ENCODE peak calls at places on chromosomes 1 and 21, in eight cellular contexts. One of them, this sample, is unnamed.

GRCh38 chr1:23585321-23586022 is 26.2 kb upstream of the ID3 start:
- DNase-seq in colonic mucosa: no peak
- DNase-seq in RWPE2: peak
- DNase-seq in MM.1S: no peak
- DNase-seq in body of pancreas: peak
- DNase-seq in GM12878: no peak
- DNase-seq in neural progenitor cell: no peak
- DNase-seq in endothelial cell: no peak
- DNase-seq in this sample: no peak

GRCh38 chr1:80054129-80054528 is 1047.6 kb upstream of the ADGRL4 start:
- DNase-seq in colonic mucosa: peak
- DNase-seq in RWPE2: peak
- DNase-seq in MM.1S: no peak
- DNase-seq in body of pancreas: no peak
- DNase-seq in GM12878: no peak
- DNase-seq in neural progenitor cell: no peak
- DNase-seq in endothelial cell: no peak
- DNase-seq in this sample: no peak

GRCh38 chr1:168079761-168080160 is 57.0 kb downstream of the GPR161 start:
- DNase-seq in colonic mucosa: no peak
- DNase-seq in RWPE2: no peak
- DNase-seq in MM.1S: no peak
- DNase-seq in body of pancreas: no peak
- DNase-seq in GM12878: no peak
- DNase-seq in neural progenitor cell: no peak
- DNase-seq in endothelial cell: no peak
- DNase-seq in this sample: no peak

GRCh38 chr1:208159542-208160258 is 84.5 kb downstream of the PLXNA2 start:
- DNase-seq in colonic mucosa: no peak
- DNase-seq in RWPE2: no peak
- DNase-seq in MM.1S: no peak
- DNase-seq in body of pancreas: no peak
- DNase-seq in GM12878: no peak
- DNase-seq in neural progenitor cell: no peak
- DNase-seq in endothelial cell: no peak
- DNase-seq in this sample: no peak

GRCh38 chr1:70459502-70460225 is 48.6 kb downstream of the CTH start:
- DNase-seq in colonic mucosa: no peak
- DNase-seq in RWPE2: no peak
- DNase-seq in MM.1S: no peak
- DNase-seq in body of pancreas: no peak
- DNase-seq in GM12878: no peak
- DNase-seq in neural progenitor cell: no peak
- DNase-seq in endothelial cell: no peak
- DNase-seq in this sample: no peak

GRCh38 chr1:3903141-3904005 is 3.3 kb upstream of the C1orf174 start:
- DNase-seq in colonic mucosa: peak
- DNase-seq in RWPE2: peak
- DNase-seq in MM.1S: no peak
- DNase-seq in body of pancreas: peak
- DNase-seq in GM12878: no peak
- DNase-seq in neural progenitor cell: no peak
- DNase-seq in endothelial cell: no peak
- DNase-seq in this sample: no peak

GRCh38 chr21:46624050-46624449 is 11.4 kb upstream of the PRMT2 start:
- DNase-seq in colonic mucosa: no peak
- DNase-seq in RWPE2: no peak
- DNase-seq in MM.1S: no peak
- DNase-seq in body of pancreas: no peak
- DNase-seq in GM12878: no peak
- DNase-seq in neural progenitor cell: no peak
- DNase-seq in endothelial cell: no peak
- DNase-seq in this sample: no peak

GRCh38 chr1:43451157-43451591 is 2.6 kb downstream of the HYI start:
- DNase-seq in colonic mucosa: no peak
- DNase-seq in RWPE2: no peak
- DNase-seq in MM.1S: no peak
- DNase-seq in body of pancreas: no peak
- DNase-seq in GM12878: no peak
- DNase-seq in neural progenitor cell: no peak
- DNase-seq in endothelial cell: no peak
- DNase-seq in this sample: no peak

GRCh38 chr1:204623894-204624361 is 61.6 kb downstream of the LRRN2 start:
- DNase-seq in colonic mucosa: no peak
- DNase-seq in RWPE2: no peak
- DNase-seq in MM.1S: peak
- DNase-seq in body of pancreas: no peak
- DNase-seq in GM12878: no peak
- DNase-seq in neural progenitor cell: peak
- DNase-seq in endothelial cell: peak
- DNase-seq in this sample: peak

GRCh38 chr1:31932491-31933316 is 5.5 kb downstream of the PTP4A2 start:
- DNase-seq in colonic mucosa: no peak
- DNase-seq in RWPE2: no peak
- DNase-seq in MM.1S: no peak
- DNase-seq in body of pancreas: no peak
- DNase-seq in GM12878: no peak
- DNase-seq in neural progenitor cell: peak
- DNase-seq in endothelial cell: no peak
- DNase-seq in this sample: no peak

GRCh38 chr21:45534591-45535331 is 7.5 kb downstream of the SLC19A1 start:
- DNase-seq in colonic mucosa: peak
- DNase-seq in RWPE2: peak
- DNase-seq in MM.1S: no peak
- DNase-seq in body of pancreas: no peak
- DNase-seq in GM12878: no peak
- DNase-seq in neural progenitor cell: no peak
- DNase-seq in endothelial cell: no peak
- DNase-seq in this sample: no peak

GRCh38 chr21:44300262-44300959 is 558 bp downstream of the PFKL start:
- DNase-seq in colonic mucosa: peak
- DNase-seq in RWPE2: no peak
- DNase-seq in MM.1S: peak
- DNase-seq in body of pancreas: peak
- DNase-seq in GM12878: no peak
- DNase-seq in neural progenitor cell: peak
- DNase-seq in endothelial cell: peak
- DNase-seq in this sample: peak

GRCh38 chr1:63969461-63969893 is 195.7 kb downstream of the ROR1 start:
- DNase-seq in colonic mucosa: no peak
- DNase-seq in RWPE2: no peak
- DNase-seq in MM.1S: peak
- DNase-seq in body of pancreas: no peak
- DNase-seq in GM12878: no peak
- DNase-seq in neural progenitor cell: no peak
- DNase-seq in endothelial cell: no peak
- DNase-seq in this sample: peak

GRCh38 chr1:246971322-246971721 is 36.5 kb downstream of the ZNF695 start:
- DNase-seq in colonic mucosa: peak
- DNase-seq in RWPE2: no peak
- DNase-seq in MM.1S: peak
- DNase-seq in body of pancreas: peak
- DNase-seq in GM12878: no peak
- DNase-seq in neural progenitor cell: peak
- DNase-seq in endothelial cell: peak
- DNase-seq in this sample: no peak

GRCh38 chr1:43007377-43008105 is 48.9 kb upstream of the SLC2A1 start:
- DNase-seq in colonic mucosa: no peak
- DNase-seq in RWPE2: no peak
- DNase-seq in MM.1S: no peak
- DNase-seq in body of pancreas: peak
- DNase-seq in GM12878: no peak
- DNase-seq in neural progenitor cell: peak
- DNase-seq in endothelial cell: peak
- DNase-seq in this sample: peak

GRCh38 chr21:42164064-42164789 is 54.7 kb upstream of the ABCG1 start:
- DNase-seq in colonic mucosa: peak
- DNase-seq in RWPE2: no peak
- DNase-seq in MM.1S: peak
- DNase-seq in body of pancreas: peak
- DNase-seq in GM12878: no peak
- DNase-seq in neural progenitor cell: peak
- DNase-seq in endothelial cell: peak
- DNase-seq in this sample: peak

GRCh38 chr1:30343562-30343961 is 379.8 kb downstream of the MATN1 start:
- DNase-seq in colonic mucosa: no peak
- DNase-seq in RWPE2: no peak
- DNase-seq in MM.1S: no peak
- DNase-seq in body of pancreas: no peak
- DNase-seq in GM12878: no peak
- DNase-seq in neural progenitor cell: no peak
- DNase-seq in endothelial cell: no peak
- DNase-seq in this sample: no peak

GRCh38 chr1:30342535-30343141 is 380.7 kb downstream of the MATN1 start:
- DNase-seq in colonic mucosa: no peak
- DNase-seq in RWPE2: no peak
- DNase-seq in MM.1S: no peak
- DNase-seq in body of pancreas: no peak
- DNase-seq in GM12878: no peak
- DNase-seq in neural progenitor cell: peak
- DNase-seq in endothelial cell: no peak
- DNase-seq in this sample: no peak

GRCh38 chr1:30339866-30340265 is 383.5 kb downstream of the MATN1 start:
- DNase-seq in colonic mucosa: no peak
- DNase-seq in RWPE2: no peak
- DNase-seq in MM.1S: no peak
- DNase-seq in body of pancreas: no peak
- DNase-seq in GM12878: no peak
- DNase-seq in neural progenitor cell: no peak
- DNase-seq in endothelial cell: no peak
- DNase-seq in this sample: no peak

GRCh38 chr1:30338765-30339164 is 384.6 kb downstream of the MATN1 start:
- DNase-seq in colonic mucosa: no peak
- DNase-seq in RWPE2: no peak
- DNase-seq in MM.1S: no peak
- DNase-seq in body of pancreas: no peak
- DNase-seq in GM12878: no peak
- DNase-seq in neural progenitor cell: no peak
- DNase-seq in endothelial cell: no peak
- DNase-seq in this sample: no peak

DNA sequence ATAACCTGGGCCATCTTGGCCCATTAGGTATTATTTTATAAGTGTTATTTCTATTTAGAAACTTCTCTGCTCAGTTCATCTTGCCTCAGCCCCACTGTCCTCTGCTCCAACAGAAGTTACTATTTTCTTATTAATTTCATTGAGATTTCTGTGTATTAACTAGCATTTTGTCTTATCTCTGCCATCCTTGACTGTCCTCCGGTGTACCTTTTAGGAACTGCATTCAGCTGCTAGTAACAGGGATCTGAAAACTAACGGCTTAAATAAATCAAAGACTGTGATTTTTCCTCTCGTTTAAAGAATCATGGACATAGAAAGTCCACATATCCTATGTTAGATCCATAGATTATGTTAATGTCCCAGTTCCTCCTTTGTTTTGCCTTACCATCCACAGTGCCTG is 382.5 kb downstream of the MATN1 start:
- DNase-seq in colonic mucosa: no peak
- DNase-seq in RWPE2: no peak
- DNase-seq in MM.1S: no peak
- DNase-seq in body of pancreas: no peak
- DNase-seq in GM12878: no peak
- DNase-seq in neural progenitor cell: no peak
- DNase-seq in endothelial cell: no peak
- DNase-seq in this sample: no peak
- TF ChIP-seq CTCF in colonic mucosa: no peak
- TF ChIP-seq CTCF in RWPE2: no peak
- TF ChIP-seq CTCF in MM.1S: no peak
- TF ChIP-seq CTCF in body of pancreas: no peak
- TF ChIP-seq CTCF in GM12878: no peak
- TF ChIP-seq CTCF in neural progenitor cell: peak
- TF ChIP-seq CTCF in endothelial cell: no peak
- TF ChIP-seq CTCF in this sample: no peak

DNA sequence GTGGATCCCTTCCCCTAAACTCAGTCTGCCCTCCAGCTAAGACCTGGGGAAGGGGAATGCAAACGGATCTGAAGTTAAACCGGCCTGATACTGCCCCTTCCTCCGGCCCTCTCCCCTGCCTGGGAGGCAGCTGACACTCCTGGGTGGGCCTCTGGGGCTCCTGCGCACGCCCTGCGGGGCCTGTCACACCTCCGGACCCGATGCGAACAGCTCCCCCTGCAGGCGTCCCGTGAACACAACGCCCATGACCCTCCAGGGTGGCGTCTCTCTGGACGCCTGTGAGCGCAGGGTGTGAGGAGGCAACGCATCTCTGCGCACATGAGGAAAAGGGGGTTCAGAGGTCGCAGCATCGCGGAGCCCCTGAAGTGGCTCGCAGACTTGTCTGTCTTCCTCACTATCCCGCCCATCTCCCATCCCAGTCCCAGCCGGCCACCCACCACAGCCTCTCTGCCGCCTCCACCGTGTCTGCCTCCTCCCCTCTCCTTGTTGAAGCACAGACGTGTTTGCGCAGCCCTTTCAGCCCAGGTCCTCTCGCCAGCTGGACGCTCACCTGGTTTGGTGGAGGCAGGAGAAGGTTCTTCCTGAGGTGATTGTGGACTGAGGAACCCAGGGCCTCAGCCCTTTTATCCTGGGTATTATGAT is 421 bp upstream of the LCE3A start:
- DNase-seq in colonic mucosa: no peak
- DNase-seq in RWPE2: no peak
- DNase-seq in MM.1S: peak
- DNase-seq in body of pancreas: no peak
- DNase-seq in GM12878: no peak
- DNase-seq in neural progenitor cell: no peak
- DNase-seq in endothelial cell: no peak
- DNase-seq in this sample: peak
- TF ChIP-seq CTCF in colonic mucosa: no peak
- TF ChIP-seq CTCF in RWPE2: peak
- TF ChIP-seq CTCF in MM.1S: peak
- TF ChIP-seq CTCF in body of pancreas: no peak
- TF ChIP-seq CTCF in GM12878: peak
- TF ChIP-seq CTCF in neural progenitor cell: no peak
- TF ChIP-seq CTCF in endothelial cell: peak
- TF ChIP-seq CTCF in this sample: no peak

GRCh38 chr1:21321963-21322680 is 31.9 kb upstream of the ECE1 start:
- DNase-seq in colonic mucosa: no peak
- DNase-seq in RWPE2: no peak
- DNase-seq in MM.1S: no peak
- DNase-seq in body of pancreas: no peak
- DNase-seq in GM12878: no peak
- DNase-seq in neural progenitor cell: no peak
- DNase-seq in endothelial cell: no peak
- DNase-seq in this sample: no peak
- TF ChIP-seq CTCF in colonic mucosa: no peak
- TF ChIP-seq CTCF in RWPE2: no peak
- TF ChIP-seq CTCF in MM.1S: no peak
- TF ChIP-seq CTCF in body of pancreas: no peak
- TF ChIP-seq CTCF in GM12878: no peak
- TF ChIP-seq CTCF in neural progenitor cell: peak
- TF ChIP-seq CTCF in endothelial cell: no peak
- TF ChIP-seq CTCF in this sample: no peak

DNA sequence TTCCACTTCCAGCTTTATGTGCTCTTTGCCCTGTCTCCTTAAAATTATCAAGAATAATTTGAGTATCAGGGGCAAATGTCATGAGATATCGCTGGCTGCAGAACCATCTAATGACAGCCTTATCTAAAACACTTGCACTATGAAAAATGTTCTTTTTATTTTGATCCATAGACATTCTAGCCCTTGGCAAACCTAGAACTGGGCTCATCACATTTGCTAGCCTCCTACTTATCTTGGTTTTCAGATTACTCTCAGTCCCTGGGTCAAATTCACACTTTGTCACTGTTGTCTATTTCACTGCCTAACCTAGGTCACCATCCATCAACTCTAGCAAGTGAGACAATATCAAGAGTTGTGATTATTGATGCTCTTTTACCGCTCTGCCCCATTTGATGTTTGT is 59.9 kb upstream of the IPO9 start:
- DNase-seq in colonic mucosa: no peak
- DNase-seq in RWPE2: no peak
- DNase-seq in MM.1S: no peak
- DNase-seq in body of pancreas: no peak
- DNase-seq in GM12878: no peak
- DNase-seq in neural progenitor cell: no peak
- DNase-seq in endothelial cell: no peak
- DNase-seq in this sample: no peak
- TF ChIP-seq CTCF in colonic mucosa: no peak
- TF ChIP-seq CTCF in RWPE2: no peak
- TF ChIP-seq CTCF in MM.1S: no peak
- TF ChIP-seq CTCF in body of pancreas: no peak
- TF ChIP-seq CTCF in GM12878: no peak
- TF ChIP-seq CTCF in neural progenitor cell: no peak
- TF ChIP-seq CTCF in endothelial cell: no peak
- TF ChIP-seq CTCF in this sample: no peak

This sample was measured in Calu3.